ENCODE peak calls at places on chromosomes 4 and X, in seven cellular contexts. R is transverse colon, V is mammary epithelial cell, G is A549, K is neural progenitor cell, L is fibroblast of lung, C is pancreas. D is an unnamed sample.

GRCh38 chr4:183335369-183335940 is 13.2 kb upstream of the CLDN24 start:
- DNase-seq in V (peak), R (no peak), K (no peak), L (peak), G (peak), C (no peak), D (peak)

GRCh38 chr4:101104264-101105052 is 242.9 kb downstream of the PPP3CA start:
- DNase-seq in L (peak), R (no peak), K (no peak), C (no peak), V (no peak), G (no peak), D (no peak)

GRCh38 chrX:138710866-138711331 is 618 bp downstream of the FGF13 start:
- DNase-seq in V (no peak), G (no peak), L (no peak), C (peak), R (no peak), K (peak), D (no peak)

GRCh38 chr4:176538217-176538925 is 218.6 kb downstream of the SPCS3 start:
- DNase-seq in G (peak), K (no peak), C (no peak), V (peak), L (peak), R (no peak), D (peak)

GRCh38 chrX:153409414-153410101 is 1.7 kb upstream of the ZFP92 start:
- DNase-seq in L (no peak), V (no peak), C (no peak), K (no peak), R (no peak), G (no peak), D (no peak)

GRCh38 chr4:101693842-101694398 is 96.6 kb upstream of the BANK1 start:
- DNase-seq in V (peak), C (no peak), R (no peak), L (no peak), G (no peak), K (no peak), D (no peak)

GRCh38 chr4:169621754-169622481 is 1.5 kb downstream of the CLCN3 start:
- DNase-seq in G (peak), R (no peak), C (no peak), L (peak), V (peak), K (no peak), D (peak)

GRCh38 chr4:168528131-168528949 is 31.5 kb downstream of the PALLD start:
- DNase-seq in L (no peak), V (no peak), C (no peak), K (no peak), G (peak), R (no peak), D (peak)

GRCh38 chr4:185656467-185656890 is 121.2 kb upstream of the PDLIM3 start:
- DNase-seq in C (peak), G (no peak), K (peak), R (peak), L (peak), V (peak), D (peak)

GRCh38 chrX:75547137-75547536 is 24.3 kb upstream of the ZDHHC15 start:
- DNase-seq in K (no peak), C (no peak), R (no peak), V (no peak), G (no peak), L (no peak), D (no peak)

GRCh38 chr4:7726665-7727413 is 212.8 kb downstream of the AFAP1 start:
- DNase-seq in G (no peak), K (no peak), R (no peak), L (no peak), V (no peak), C (no peak), D (no peak)

GRCh38 chr4:181503800-181504364 is 739.3 kb upstream of the TENM3 start:
- DNase-seq in C (no peak), G (no peak), K (no peak), L (no peak), R (no peak), V (no peak), D (no peak)

GRCh38 chr4:41594439-41594838 is 56.5 kb downstream of the LIMCH1 start:
- DNase-seq in C (no peak), G (no peak), R (no peak), V (no peak), K (no peak), L (no peak), D (no peak)

GRCh38 chr4:185202984-185203379 is 818 bp downstream of the CFAP97 start:
- DNase-seq in L (no peak), R (no peak), K (no peak), G (no peak), V (no peak), C (no peak), D (no peak)

GRCh38 chr4:130127297-130127696 is 1031.3 kb downstream of the C4orf33 start:
- DNase-seq in L (no peak), C (no peak), K (no peak), V (no peak), G (no peak), R (no peak), D (no peak)

GRCh38 chrX:110795645-110796510 is at the start of gene CHRDL1:
- DNase-seq in G (peak), C (peak), K (peak), R (peak), V (no peak), L (peak), D (no peak)

GRCh38 chr4:54093609-54094240 is 6.2 kb upstream of the GSX2 start:
- DNase-seq in V (no peak), K (peak), G (no peak), R (no peak), L (no peak), C (no peak), D (no peak)

GRCh38 chr4:57053508-57053907 is 56.7 kb downstream of the IGFBP7 start:
- DNase-seq in L (no peak), C (no peak), G (no peak), V (peak), K (no peak), R (no peak), D (peak)

GRCh38 chrX:38156838-38157237 is 63.8 kb downstream of the SRPX start:
- DNase-seq in K (no peak), L (peak), G (no peak), R (peak), V (no peak), C (no peak), D (no peak)

GRCh38 chr4:108674356-108674977 is 24.1 kb downstream of the OSTC start:
- DNase-seq in R (no peak), C (no peak), V (no peak), L (no peak), K (no peak), G (no peak), D (no peak)

GRCh38 chrX:119145241-119145653 is 17.6 kb upstream of the KIAA1210 start:
- DNase-seq in C (no peak), V (peak), K (peak), G (peak), R (peak), L (peak), D (no peak)

GRCh38 chr4:122663814-122664610 is 43.1 kb upstream of the IL21 start:
- DNase-seq in L (peak), V (no peak), R (no peak), C (no peak), K (no peak), G (no peak), D (no peak)

GRCh38 chrX:2498781-2499302 is 1.9 kb downstream of the DHRSX start:
- DNase-seq in L (peak), V (no peak), R (peak), K (peak), C (no peak), G (peak), D (peak)

GRCh38 chr4:21363701-21364100 is 584.9 kb downstream of the KCNIP4 start:
- DNase-seq in V (no peak), R (no peak), G (no peak), C (no peak), K (no peak), L (no peak), D (no peak)

GRCh38 chr4:149781150-149781549 is 34.5 kb downstream of the IQCM start:
- DNase-seq in V (peak), R (no peak), C (no peak), K (no peak), G (no peak), L (peak), D (peak)

GRCh38 chrX:130299279-130300009 is 30.7 kb upstream of the ZNF280C start:
- DNase-seq in V (no peak), K (no peak), R (peak), G (no peak), C (no peak), L (no peak), D (no peak)

GRCh38 chr4:7539659-7540058 is 104.9 kb upstream of the PSAPL1 start:
- DNase-seq in K (peak), C (no peak), R (no peak), V (no peak), L (peak), G (peak), D (peak)

GRCh38 chr4:54224960-54225670 is 4.0 kb upstream of the PDGFRA start:
- DNase-seq in L (no peak), G (no peak), R (no peak), V (no peak), C (no peak), K (peak), D (no peak)

GRCh38 chrX:11499076-11500044 is 166.4 kb downstream of the ARHGAP6 start:
- DNase-seq in L (peak), V (no peak), R (no peak), G (no peak), K (no peak), C (no peak), D (peak)

GRCh38 chrX:110086162-110086915 is 83.4 kb downstream of the TMEM164 start:
- DNase-seq in L (peak), G (no peak), V (no peak), C (no peak), R (no peak), K (no peak), D (peak)

GRCh38 chr4:11259837-11260236 is 168.9 kb downstream of the HS3ST1 start:
- DNase-seq in C (no peak), L (no peak), K (no peak), G (no peak), V (no peak), R (no peak), D (no peak)

GRCh38 chr4:60378010-60378409 is 822.1 kb upstream of the ADGRL3 start:
- DNase-seq in C (no peak), L (no peak), V (no peak), R (no peak), G (no peak), K (no peak), D (no peak)
- H3K27ac ChIP-seq in C (no peak), L (no peak), V (no peak), R (no peak), G (no peak), K (no peak), D (no peak)

GRCh38 chr4:33649015-33649414 is 2595.3 kb downstream of the ARAP2 start:
- DNase-seq in V (peak), R (no peak), C (no peak), G (no peak), K (peak), L (peak), D (no peak)
- TF ChIP-seq CTCF in V (peak), R (no peak), C (no peak), G (no peak), K (peak), L (peak), D (peak)

GRCh38 chr4:2964077-2964471 is 703 bp downstream of the GRK4 start:
- DNase-seq in G (no peak), R (no peak), V (no peak), L (no peak), K (peak), C (no peak), D (no peak)
- H3K27ac ChIP-seq in G (peak), R (peak), V (no peak), L (no peak), K (no peak), C (peak), D (no peak)

GRCh38 chr4:107036602-107037151 is 564 bp upstream of the DKK2 start:
- DNase-seq in K (peak), C (no peak), V (no peak), L (no peak), R (no peak), G (no peak), D (no peak)

GRCh38 chr4:107034982-107035710 is 967 bp downstream of the DKK2 start:
- DNase-seq in K (peak), C (peak), G (no peak), L (peak), R (peak), V (no peak), D (peak)

GRCh38 chr4:107035711-107036601 is at the start of gene DKK2:
- DNase-seq in R (peak), L (no peak), V (no peak), G (no peak), K (peak), C (peak), D (no peak)

GRCh38 chr4:107034091-107034698 is 1.9 kb downstream of the DKK2 start:
- DNase-seq in R (peak), C (no peak), G (no peak), K (peak), V (no peak), L (peak), D (peak)

GRCh38 chr4:107037188-107037587 is 1.1 kb upstream of the DKK2 start:
- DNase-seq in K (peak), L (no peak), C (peak), R (peak), G (no peak), V (no peak), D (peak)
- TF ChIP-seq CTCF in K (peak), L (peak), C (no peak), R (peak), G (no peak), V (peak), D (peak)

DNA sequence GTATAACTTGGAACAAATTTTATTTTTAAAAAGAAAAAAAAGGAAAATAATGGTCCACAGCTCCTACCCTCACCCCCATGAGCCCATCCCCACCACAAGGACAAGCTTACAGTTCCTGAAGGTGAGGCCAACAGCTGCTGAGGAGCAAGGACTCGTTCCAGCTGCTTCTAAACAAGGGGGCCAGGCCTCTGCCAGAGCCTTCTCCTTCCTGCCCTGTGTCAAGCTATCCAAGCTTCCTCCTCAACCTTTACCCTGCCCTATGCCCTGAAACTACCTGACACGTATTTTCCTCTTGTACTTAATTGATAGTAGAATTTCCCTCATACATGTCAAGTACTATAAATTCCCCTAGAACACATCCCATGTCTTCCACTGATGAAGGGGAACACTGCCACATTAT is 8.8 kb downstream of the SH3D19 start:
- DNase-seq in L (no peak), G (no peak), K (no peak), V (no peak), R (peak), C (no peak), D (no peak)
- H3K27ac ChIP-seq in L (no peak), G (no peak), K (no peak), V (no peak), R (peak), C (no peak), D (no peak)

GRCh38 chrX:43557792-43558191 is 98.3 kb upstream of the MAOA start:
- DNase-seq in R (peak), V (peak), L (peak), K (peak), G (peak), C (peak), D (peak)
- TF ChIP-seq CTCF in R (peak), V (peak), L (peak), K (peak), G (peak), C (peak), D (peak)

GRCh38 chr4:96162631-96163030 is 322.7 kb downstream of the PDHA2 start:
- DNase-seq in R (no peak), V (no peak), C (no peak), K (no peak), G (no peak), L (peak), D (no peak)
- H3K27ac ChIP-seq in R (no peak), V (no peak), C (no peak), K (no peak), G (no peak), L (no peak), D (no peak)

GRCh38 chr4:1406946-1407656 is 859 bp upstream of the NKX1-1 start:
- DNase-seq in R (no peak), G (no peak), K (no peak), C (no peak), V (no peak), L (no peak), D (no peak)

GRCh38 chr4:1406416-1406945 is at the start of gene NKX1-1:
- DNase-seq in V (no peak), R (no peak), G (no peak), L (no peak), C (no peak), K (peak), D (no peak)

GRCh38 chr4:1405249-1405635 is 1.0 kb downstream of the NKX1-1 start:
- DNase-seq in C (no peak), R (no peak), L (no peak), G (no peak), V (no peak), K (no peak), D (no peak)

GRCh38 chr4:1404573-1405248 is 1.5 kb downstream of the NKX1-1 start:
- DNase-seq in K (no peak), R (no peak), L (no peak), G (no peak), C (no peak), V (no peak), D (no peak)

GRCh38 chr4:1405636-1406415 is 416 bp downstream of the NKX1-1 start:
- DNase-seq in R (no peak), K (no peak), L (no peak), G (no peak), V (no peak), C (no peak), D (no peak)
- TF ChIP-seq CTCF in R (no peak), K (no peak), L (no peak), G (no peak), V (no peak), C (no peak), D (no peak)

GRCh38 chrX:356385-357034 is 30.2 kb downstream of the PPP2R3B start:
- DNase-seq in G (no peak), C (no peak), K (no peak), V (no peak), L (no peak), R (no peak), D (no peak)
- H3K27ac ChIP-seq in G (no peak), C (no peak), K (no peak), V (no peak), L (no peak), R (no peak), D (no peak)

D was measured in brain microvascular endothelial cell.